ENCODE peak calls at places on chromosomes 4 and X, in nine cellular contexts. C is AG10803, I is tibial nerve, O is HCT116, Y is WERI-Rb-1, D is left ventricle myocardium inferior, F is ovary, T is kidney, A is astrocyte of the cerebellum. U is an unnamed sample.

GRCh38 chr4:27759621-27760020 is 899.0 kb downstream of the STIM2 start:
- DNase-seq in C (no peak), I (no peak), O (no peak), Y (no peak), D (no peak), F (no peak), T (no peak), A (no peak), U (no peak)

GRCh38 chr4:182655321-182655720 is 261.9 kb downstream of the DCTD start:
- DNase-seq in C (no peak), I (no peak), O (no peak), Y (no peak), D (no peak), F (no peak), T (no peak), A (no peak), U (no peak)

GRCh38 chr4:38860788-38861424 is 4.3 kb upstream of the TLR6 start:
- DNase-seq in C (peak; percentile 15), I (no peak), O (peak; percentile 74), Y (peak; percentile 79), D (peak; percentile 19), F (no peak), T (no peak), A (no peak), U (no peak)

GRCh38 chr4:78652282-78652876 is 100.8 kb downstream of the ANXA3 start:
- DNase-seq in C (peak; percentile 74), I (peak; percentile 33), O (no peak), Y (no peak), D (no peak), F (no peak), T (no peak), A (peak; percentile 85), U (no peak)

GRCh38 chr4:5215321-5215720 is 164.0 kb downstream of the STK32B start:
- DNase-seq in C (no peak), I (no peak), O (no peak), Y (no peak), D (no peak), F (no peak), T (no peak), A (no peak), U (no peak)

GRCh38 chr4:5990446-5991160 is 27.6 kb downstream of the C4orf50 start:
- DNase-seq in C (no peak), I (no peak), O (no peak), Y (peak; percentile 4), D (no peak), F (no peak), T (no peak), A (no peak), U (no peak)

GRCh38 chrX:74195120-74195519 is 108.9 kb upstream of the ZCCHC13 start:
- DNase-seq in C (no peak), I (no peak), O (no peak), Y (no peak), D (no peak), F (no peak), T (no peak), A (no peak), U (no peak)

GRCh38 chr4:1246111-1246881 is 2.6 kb downstream of the CTBP1 start:
- DNase-seq in C (no peak), I (no peak), O (no peak), Y (peak; percentile 9), D (peak; percentile 26), F (peak; percentile 30), T (peak; percentile 78), A (no peak), U (no peak)

GRCh38 chr4:168440442-168441264 is 39.6 kb downstream of the DDX60L start:
- DNase-seq in C (peak; percentile 48), I (no peak), O (peak; percentile 80), Y (no peak), D (no peak), F (no peak), T (no peak), A (peak; percentile 27), U (no peak)

GRCh38 chr4:3605491-3605890 is 73.3 kb upstream of the LRPAP1 start:
- DNase-seq in C (no peak), I (no peak), O (no peak), Y (no peak), D (no peak), F (no peak), T (peak; percentile 54), A (no peak), U (no peak)

GRCh38 chr4:87405421-87405820 is 14.4 kb upstream of the HSD17B11 start:
- DNase-seq in C (peak; percentile 49), I (no peak), O (no peak), Y (no peak), D (no peak), F (no peak), T (no peak), A (no peak), U (no peak)

GRCh38 chrX:16087081-16087480 is 36.3 kb upstream of the GRPR start:
- DNase-seq in C (no peak), I (no peak), O (no peak), Y (no peak), D (no peak), F (no peak), T (no peak), A (no peak), U (no peak)

GRCh38 chr4:84691170-84691691 is 108.3 kb downstream of the CDS1 start:
- DNase-seq in C (peak; percentile 91), I (no peak), O (peak; percentile 86), Y (no peak), D (no peak), F (no peak), T (no peak), A (peak; percentile 83), U (no peak)

GRCh38 chrX:123481908-123482873 is 250.7 kb downstream of the THOC2 start:
- DNase-seq in C (peak; percentile 66), I (no peak), O (no peak), Y (no peak), D (no peak), F (no peak), T (no peak), A (no peak), U (no peak)

GRCh38 chr4:2406406-2406805 is 12.0 kb downstream of the ZFYVE28 start:
- DNase-seq in C (no peak), I (no peak), O (no peak), Y (peak; percentile 43), D (no peak), F (no peak), T (no peak), A (no peak), U (no peak)

GRCh38 chr4:153962311-153963039 is 173.6 kb upstream of the SFRP2 start:
- DNase-seq in C (no peak), I (no peak), O (no peak), Y (no peak), D (no peak), F (no peak), T (no peak), A (no peak), U (no peak)

GRCh38 chrX:67288958-67289641 is 254.7 kb upstream of the AR start:
- DNase-seq in C (peak; percentile 4), I (peak; percentile 8), O (no peak), Y (no peak), D (peak; percentile 11), F (no peak), T (peak; percentile 33), A (no peak), U (no peak)

GRCh38 chrX:130702867-130703707 is 199.9 kb downstream of the ENOX2 start:
- DNase-seq in C (peak; percentile 59), I (no peak), O (no peak), Y (no peak), D (no peak), F (no peak), T (no peak), A (no peak), U (no peak)

GRCh38 chr4:41681054-41681453 is 67.5 kb downstream of the PHOX2B start:
- DNase-seq in C (no peak), I (no peak), O (no peak), Y (no peak), D (no peak), F (no peak), T (no peak), A (no peak), U (no peak)

GRCh38 chrX:10648608-10649007 is 28.2 kb upstream of the MID1 start:
- DNase-seq in C (peak; percentile 74), I (no peak), O (no peak), Y (no peak), D (no peak), F (no peak), T (no peak), A (peak; percentile 9), U (no peak)

GRCh38 chr4:73375328-73375741 is 28.8 kb upstream of the ALB start:
- DNase-seq in C (no peak), I (no peak), O (no peak), Y (no peak), D (no peak), F (no peak), T (no peak), A (no peak), U (no peak)

GRCh38 chr4:61202100-61202637 is 2.0 kb downstream of the ADGRL3 start:
- DNase-seq in C (no peak), I (no peak), O (no peak), Y (peak; percentile 22), D (peak; percentile 18), F (no peak), T (peak; percentile 68), A (no peak), U (no peak)
- H3K4me3 ChIP-seq in C (no peak overlapping the region), I (peak overlapping the region; percentile 75), O (no peak overlapping the region), Y (peak overlapping the region; percentile 76), D (peak overlapping the region; percentile 78), F (peak overlapping the region; percentile 42), T (peak overlapping the region; percentile 54), A (peak overlapping the region; percentile 76), U (peak overlapping the region; percentile 32)

GRCh38 chrX:68307767-68308166 is 125.5 kb downstream of the OPHN1 start:
- DNase-seq in C (peak; percentile 80), I (peak; percentile 13), O (peak; percentile 12), Y (no peak), D (no peak), F (no peak), T (no peak), A (peak; percentile 83), U (no peak)
- TF ChIP-seq CTCF in C (no peak), I (no peak), O (no peak), Y (no peak), D (no peak), F (no peak), T (no peak), A (no peak), U (no peak)

DNA sequence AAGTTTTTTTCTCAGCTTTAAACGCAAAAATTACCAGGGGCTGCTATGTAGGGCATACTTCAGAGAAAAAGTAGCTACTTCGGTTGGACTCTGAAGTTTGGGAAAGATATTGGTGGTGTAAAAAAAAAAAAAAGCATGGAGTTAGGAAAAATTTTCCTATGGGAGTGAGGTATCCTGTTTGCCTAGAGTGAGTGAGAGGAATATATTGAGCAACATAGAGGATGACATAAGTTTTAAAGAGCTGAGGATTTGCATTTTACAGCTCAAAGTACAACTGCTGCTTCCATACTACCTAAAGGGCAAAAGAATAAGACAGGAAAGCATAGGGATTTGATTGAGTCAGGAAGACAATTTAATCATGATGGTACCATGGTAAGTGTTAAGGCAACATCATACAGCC is 7.3 kb downstream of the GPRASP1 start:
- DNase-seq in C (no peak), I (no peak), O (no peak), Y (no peak), D (no peak), F (no peak), T (no peak), A (no peak), U (no peak)
- H3K4me3 ChIP-seq in C (no peak overlapping the region), I (no peak overlapping the region), O (no peak overlapping the region), Y (no peak overlapping the region), D (peak overlapping the region; percentile 68), F (no peak overlapping the region), T (no peak overlapping the region), A (no peak overlapping the region), U (no peak overlapping the region)

GRCh38 chr4:16443504-16444088 is 217.3 kb upstream of the TAPT1 start:
- DNase-seq in C (peak; percentile 48), I (peak; percentile 12), O (peak; percentile 12), Y (no peak), D (no peak), F (no peak), T (no peak), A (peak; percentile 16), U (no peak)
- TF ChIP-seq CTCF in C (peak; percentile 75), I (peak; percentile 39), O (peak; percentile 66), Y (peak; percentile 73), D (peak; percentile 79), F (no peak), T (peak; percentile 57), A (peak; percentile 63), U (peak; percentile 54)